ENCODE peak calls at places on chromosomes 16 and 17, in nine cellular contexts. H, A, V, L, W, U, Z, G and O are unnamed samples.

GRCh38 chr17:17725853-17726720 is 44.8 kb downstream of the RAI1 start:
- DNase-seq in A (peak; percentile 51), G (no peak), Z (no peak), U (no peak), W (no peak), V (no peak), L (no peak), H (no peak), O (no peak)

GRCh38 chr17:80316927-80317705 is 56.5 kb downstream of the RNF213 start:
- DNase-seq in G (no peak), U (no peak), A (no peak), H (no peak), Z (no peak), W (no peak), L (no peak), V (no peak), O (no peak)

GRCh38 chr16:51156836-51157235 is 5.8 kb upstream of the SALL1 start:
- DNase-seq in L (no peak), H (no peak), G (no peak), U (no peak), V (no peak), Z (no peak), W (no peak), A (no peak), O (no peak)

GRCh38 chr16:22274916-22275315 is 22.3 kb upstream of the POLR3E start:
- DNase-seq in L (no peak), G (no peak), Z (no peak), A (no peak), U (no peak), V (no peak), H (no peak), W (no peak), O (no peak)

GRCh38 chr17:43832976-43833829 is at the start of gene MPP3:
- DNase-seq in A (peak; percentile 97), W (no peak), U (no peak), L (no peak), H (peak; percentile 94), G (peak; percentile 95), V (no peak), Z (no peak), O (peak; percentile 79)

GRCh38 chr17:41464682-41465081 is 2.5 kb downstream of the KRT32 start:
- DNase-seq in U (peak; percentile 90), L (peak; percentile 79), G (no peak), A (no peak), V (no peak), Z (no peak), H (peak; percentile 79), W (no peak), O (no peak)

GRCh38 chr16:4067262-4068001 is 48.8 kb downstream of the ADCY9 start:
- DNase-seq in W (no peak), V (no peak), L (no peak), Z (peak; percentile 15), U (no peak), G (no peak), A (no peak), H (no peak), O (no peak)

GRCh38 chr16:1272453-1273198 is 16.8 kb downstream of the TPSD1 start:
- DNase-seq in H (no peak), W (no peak), Z (no peak), V (no peak), L (no peak), A (peak; percentile 84), U (no peak), G (no peak), O (no peak)

GRCh38 chr17:48625502-48626201 is 506 bp downstream of the HOXB9 start:
- DNase-seq in G (peak; percentile 62), Z (no peak), H (peak; percentile 84), W (no peak), U (no peak), L (no peak), A (no peak), V (peak; percentile 6), O (peak; percentile 66)

GRCh38 chr17:73566905-73567782 is 77.1 kb downstream of the SDK2 start:
- DNase-seq in U (no peak), V (no peak), W (no peak), L (no peak), G (no peak), A (no peak), H (no peak), Z (no peak), O (peak; percentile 94)

GRCh38 chr17:29059281-29059680 is 16.3 kb downstream of the PIPOX start:
- DNase-seq in L (no peak), Z (peak; percentile 28), V (no peak), H (peak; percentile 53), G (no peak), U (no peak), W (no peak), A (no peak), O (no peak)

GRCh38 chr16:64362193-64362592 is 759.7 kb downstream of the CDH11 start:
- DNase-seq in H (no peak), G (no peak), U (no peak), A (no peak), Z (no peak), W (no peak), V (no peak), L (no peak), O (no peak)
- TF ChIP-seq REST in H (no peak), G (no peak), U (no peak), A (no peak), Z (no peak), W (no peak), V (no peak), L (no peak), O (no peak)

GRCh38 chr17:50532452-50533024 is at the start of gene EPN3:
- DNase-seq in Z (no peak), G (no peak), U (no peak), L (peak; percentile 31), H (no peak), V (no peak), W (no peak), A (peak; percentile 82), O (peak; percentile 78)
- H3K4me3 ChIP-seq in Z (peak within 1 kb of the TSS; percentile 64), G (no peak within 1 kb of the TSS), U (peak within 1 kb of the TSS; percentile 27), L (peak within 1 kb of the TSS; percentile 45), H (no peak within 1 kb of the TSS), V (no peak within 1 kb of the TSS), W (no peak within 1 kb of the TSS), A (peak within 1 kb of the TSS; percentile 17), O (peak within 1 kb of the TSS; percentile 86)

GRCh38 chr17:9239260-9239820 is 218.0 kb downstream of the NTN1 start:
- DNase-seq in Z (no peak), U (no peak), G (no peak), L (no peak), V (no peak), A (no peak), W (no peak), H (no peak), O (no peak)

GRCh38 chr17:9239821-9240658 is 218.7 kb downstream of the NTN1 start:
- DNase-seq in H (peak; percentile 66), A (peak; percentile 97), U (no peak), V (peak; percentile 34), G (peak; percentile 93), L (peak; percentile 6), Z (no peak), W (no peak), O (peak; percentile 66)

GRCh38 chr17:9241371-9241712 is 220.0 kb downstream of the NTN1 start:
- DNase-seq in Z (no peak), W (no peak), H (no peak), V (no peak), L (no peak), U (no peak), G (no peak), A (peak; percentile 68), O (no peak)

GRCh38 chr17:9241774-9242496 is 220.6 kb downstream of the NTN1 start:
- DNase-seq in G (no peak), Z (no peak), U (no peak), H (no peak), W (no peak), L (no peak), V (no peak), A (no peak), O (no peak)

DNA sequence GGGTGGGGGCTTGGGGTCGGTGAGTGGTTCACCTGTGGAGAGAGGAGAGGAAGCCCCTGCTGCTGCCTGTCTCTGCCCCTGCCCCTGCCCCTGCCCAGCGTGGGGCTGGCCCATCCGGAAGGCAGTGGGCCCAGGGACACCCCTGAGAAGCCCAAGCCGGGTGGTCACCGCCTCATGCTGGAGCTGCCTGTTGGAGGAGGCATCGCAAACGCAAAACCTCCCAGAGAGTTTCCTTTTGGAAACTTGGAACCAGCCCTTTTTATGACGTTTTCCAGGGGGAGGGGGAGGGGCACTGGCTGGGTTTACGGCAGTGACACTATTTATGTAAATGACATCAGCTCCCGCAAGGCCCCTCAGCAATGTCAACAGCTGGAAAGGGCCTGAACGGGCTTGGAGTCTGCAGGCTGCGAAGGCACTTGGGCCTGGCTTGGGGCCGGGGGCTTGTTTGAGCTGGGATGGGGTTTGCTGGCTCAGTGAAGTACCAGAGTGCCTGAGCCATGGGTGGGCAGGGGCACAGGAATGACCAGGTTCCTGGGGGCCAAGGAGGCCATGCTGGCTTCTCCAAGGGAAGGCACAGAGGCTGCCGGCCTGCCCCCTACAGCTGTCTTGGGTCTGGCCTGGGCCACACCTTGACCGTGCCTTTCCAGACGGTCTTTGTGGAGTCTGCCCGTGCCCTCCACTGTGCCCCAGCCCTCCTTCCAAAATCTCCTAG is 219.5 kb downstream of the NTN1 start:
- DNase-seq in V (no peak), G (peak; percentile 17), H (no peak), W (no peak), U (no peak), A (no peak), Z (peak; percentile 35), L (no peak), O (peak; percentile 84)
- TF ChIP-seq REST in V (no peak), G (no peak), H (no peak), W (no peak), U (no peak), A (no peak), Z (no peak), L (no peak), O (no peak)

GRCh38 chr16:30946671-30947532 is 2.0 kb upstream of the ORAI3 start:
- DNase-seq in U (no peak), W (no peak), A (no peak), G (no peak), Z (no peak), L (no peak), H (no peak), V (no peak), O (no peak)

GRCh38 chr16:30937692-30938091 is 11.2 kb upstream of the ORAI3 start:
- DNase-seq in G (no peak), W (no peak), L (no peak), U (no peak), A (no peak), V (peak; percentile 42), H (no peak), Z (no peak), O (no peak)

GRCh38 chr16:30941600-30942420 is 7.1 kb upstream of the ORAI3 start:
- DNase-seq in H (peak; percentile 87), G (peak; percentile 90), Z (peak; percentile 80), A (peak; percentile 90), W (no peak), U (no peak), L (peak; percentile 46), V (peak; percentile 81), O (peak; percentile 89)

GRCh38 chr16:30944352-30944751 is 4.5 kb upstream of the ORAI3 start:
- DNase-seq in V (no peak), U (no peak), G (no peak), W (no peak), H (no peak), A (no peak), Z (no peak), L (no peak), O (no peak)

DNA sequence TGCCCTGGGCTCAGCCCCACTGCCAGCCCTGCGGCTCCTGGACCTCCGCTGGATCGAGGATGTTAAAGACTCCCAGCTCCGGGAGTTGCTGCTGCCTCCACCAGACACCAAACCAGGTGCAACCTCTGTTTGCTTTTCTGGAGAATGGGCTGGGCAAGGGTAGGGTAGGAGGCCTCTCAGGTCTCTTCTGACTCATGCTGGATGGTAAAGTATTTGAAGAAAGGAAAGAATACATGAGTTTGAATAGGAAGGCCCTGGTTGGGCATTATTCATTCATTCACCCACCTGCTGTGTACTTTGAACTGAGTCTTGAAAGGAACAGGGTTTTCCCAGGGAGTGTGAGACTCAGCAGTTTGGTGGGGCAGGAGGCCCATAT is 6.5 kb upstream of the ORAI3 start:
- DNase-seq in Z (no peak), V (no peak), W (no peak), L (no peak), G (no peak), U (no peak), H (no peak), A (no peak), O (no peak)
- H3K4me3 ChIP-seq in Z (peak overlapping the region; percentile 54), V (no peak overlapping the region), W (no peak overlapping the region), L (no peak overlapping the region), G (no peak overlapping the region), U (no peak overlapping the region), H (no peak overlapping the region), A (no peak overlapping the region), O (no peak overlapping the region)